ENCODE peak calls at places on chromosomes 13 and 19, in four cellular contexts. W is GM12878, U is GM23338, K is fibroblast of lung. Z is an unnamed sample.

GRCh38 chr13:113155201-113155600 is 3.2 kb upstream of the PROZ start:
- DNase-seq in W (no peak), U (no peak), K (no peak), Z (no peak)

GRCh38 chr13:74087304-74087703 is 46.9 kb downstream of the KLF12 start:
- DNase-seq in W (no peak), U (no peak), K (no peak), Z (no peak)

GRCh38 chr19:16371540-16371986 is 46.9 kb downstream of the KLF2 start:
- DNase-seq in W (peak; percentile 79), U (no peak), K (no peak), Z (no peak)

GRCh38 chr13:52695856-52696255 is 43.2 kb downstream of the SUGT1 start:
- DNase-seq in W (peak; percentile 3), U (no peak), K (peak; percentile 65), Z (peak; percentile 66)

GRCh38 chr19:39112338-39112890 is 13.2 kb upstream of the PAK4 start:
- DNase-seq in W (no peak), U (no peak), K (no peak), Z (peak; percentile 92)

GRCh38 chr13:113560645-113561416 is 23.7 kb upstream of the TFDP1 start:
- DNase-seq in W (no peak), U (no peak), K (no peak), Z (no peak)

GRCh38 chr19:27971071-27971470 is 1241.9 kb downstream of the UQCRFS1 start:
- DNase-seq in W (no peak), U (peak; percentile 73), K (no peak), Z (no peak)

GRCh38 chr13:113758651-113759524 is at the start of gene TMEM255B:
- DNase-seq in W (no peak), U (peak; percentile 83), K (peak; percentile 62), Z (peak; percentile 65)

GRCh38 chr19:10333758-10334339 is 520 bp upstream of the RAVER1 start:
- DNase-seq in W (no peak), U (no peak), K (no peak), Z (no peak)

GRCh38 chr19:15283141-15283885 is 49.0 kb downstream of the BRD4 start:
- DNase-seq in W (no peak), U (no peak), K (peak; percentile 82), Z (peak; percentile 46)

GRCh38 chr19:47421844-47422395 is 2.6 kb upstream of the MEIS3 start:
- DNase-seq in W (no peak), U (peak; percentile 69), K (no peak), Z (no peak)
- H4K20me1 ChIP-seq in W (no peaks in the 10 kb centered on the region), U (no peaks in the 10 kb centered on the region), K (no peaks in the 10 kb centered on the region), Z (no peaks in the 10 kb centered on the region)

GRCh38 chr19:49954933-49955332 is 6.0 kb downstream of the SIGLEC11 start:
- DNase-seq in W (no peak), U (no peak), K (peak; percentile 44), Z (no peak)

GRCh38 chr19:49952475-49952829 is 8.5 kb downstream of the SIGLEC11 start:
- DNase-seq in W (no peak), U (no peak), K (no peak), Z (no peak)

GRCh38 chr19:49953376-49953775 is 7.6 kb downstream of the SIGLEC11 start:
- DNase-seq in W (no peak), U (no peak), K (no peak), Z (no peak)

GRCh38 chr19:49952906-49953305 is 8.1 kb downstream of the SIGLEC11 start:
- DNase-seq in W (no peak), U (no peak), K (no peak), Z (no peak)

GRCh38 chr19:49954092-49954825 is 6.7 kb downstream of the SIGLEC11 start:
- DNase-seq in W (no peak), U (peak; percentile 26), K (peak; percentile 24), Z (no peak)
- H3K4me2 ChIP-seq in W (peak overlapping the region; percentile 28), U (peak overlapping the region; percentile 49), K (peak overlapping the region; percentile 20), Z (no peak overlapping the region)

DNA sequence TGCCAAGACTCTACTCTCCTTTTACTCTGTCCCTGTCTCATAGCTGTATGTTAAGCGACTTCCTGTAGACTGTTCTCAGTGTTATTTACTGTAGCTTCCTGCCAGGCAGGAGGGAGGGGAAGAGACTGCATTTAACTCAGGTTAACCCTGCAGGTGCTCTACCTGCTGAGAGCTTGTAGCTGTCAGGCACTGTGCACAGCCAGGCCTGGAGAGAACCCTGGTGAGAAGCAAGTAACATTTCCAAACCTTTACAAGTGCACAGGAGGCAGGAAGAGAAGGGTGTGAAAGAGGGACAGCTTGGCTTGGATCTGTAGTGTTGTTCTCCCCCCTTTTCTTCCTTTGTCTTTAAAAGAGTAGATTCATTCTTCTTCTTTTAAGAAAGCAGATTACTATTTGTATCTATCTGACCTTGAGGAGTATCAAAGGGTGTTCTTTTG is 167.1 kb downstream of the LMO7 start:
- DNase-seq in W (no peak), U (peak; percentile 85), K (no peak), Z (no peak)
- H3K4me1 ChIP-seq in W (no peaks in the 10 kb centered on the region), U (peaks cover 53% of the 10 kb centered on the region), K (peaks cover 5% of the 10 kb centered on the region), Z (peaks cover 4% of the 10 kb centered on the region)

DNA sequence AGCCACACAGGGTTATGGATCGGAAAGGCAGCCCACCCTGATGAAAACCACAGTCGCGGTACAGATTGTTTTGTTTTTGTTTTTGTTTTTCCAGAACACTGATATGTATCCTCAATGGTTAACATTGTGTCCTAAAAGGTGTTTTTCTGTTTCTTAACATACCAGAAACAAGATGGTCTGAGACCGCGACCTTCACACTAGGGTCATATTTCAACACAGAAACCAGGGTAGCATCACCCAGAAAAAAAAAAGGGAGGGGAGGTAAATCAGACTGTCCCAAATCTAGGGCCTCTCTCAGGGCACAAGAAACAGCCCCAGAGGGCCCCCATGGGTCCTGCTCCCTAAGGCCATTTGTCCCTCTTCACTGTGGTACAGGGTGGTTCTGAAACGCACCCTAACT is 66.5 kb downstream of the INSR start:
- DNase-seq in W (no peak), U (no peak), K (no peak), Z (no peak)
- H4K20me1 ChIP-seq in W (no peaks in the 10 kb centered on the region), U (peaks cover 4% of the 10 kb centered on the region), K (no peaks in the 10 kb centered on the region), Z (no peaks in the 10 kb centered on the region)

DNA sequence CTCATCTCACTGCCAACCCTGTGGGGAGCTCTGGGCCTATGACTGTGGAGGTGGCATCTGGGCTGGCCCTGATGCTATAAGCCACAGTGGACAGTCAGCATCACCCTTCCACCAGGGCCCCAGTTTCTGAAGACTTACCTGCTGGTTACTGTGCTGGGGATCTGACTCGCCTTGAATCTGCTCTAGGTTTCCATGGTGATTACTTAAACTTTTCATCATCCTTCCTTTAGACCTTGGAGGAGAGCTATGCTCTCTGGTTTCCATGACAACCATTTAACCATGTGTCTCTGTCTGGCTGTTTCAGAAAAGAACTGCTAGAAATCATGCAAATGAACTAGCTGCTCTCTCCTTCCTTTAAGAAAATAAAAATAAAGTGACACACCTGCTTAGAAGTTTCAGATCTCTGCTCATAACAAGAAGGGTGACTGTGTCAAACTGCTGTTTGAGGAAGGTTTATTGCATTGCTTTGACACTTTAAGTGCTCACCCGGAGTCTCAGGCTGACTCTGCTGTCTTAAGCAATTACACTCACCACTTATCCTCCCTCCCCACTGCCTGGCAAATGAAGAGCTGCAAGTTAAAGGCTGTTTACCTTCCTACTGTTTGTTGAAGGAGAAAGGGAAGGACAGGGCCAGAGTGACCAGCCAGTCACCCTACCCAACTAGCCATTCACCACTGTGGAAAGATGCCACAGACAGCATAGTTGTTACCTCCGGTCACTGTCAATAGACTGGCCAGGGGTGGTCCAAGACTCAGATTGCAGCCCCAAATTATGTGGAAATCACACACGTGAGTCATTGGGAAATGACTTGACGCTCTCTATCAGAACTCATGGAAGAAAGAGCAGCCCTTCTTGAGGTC is 87.6 kb downstream of the HSPH1 start:
- DNase-seq in W (peak; percentile 89), U (no peak), K (peak; percentile 33), Z (peak; percentile 41)
- H3K4me2 ChIP-seq in W (peak overlapping the region; percentile 67), U (no peak overlapping the region), K (no peak overlapping the region), Z (no peak overlapping the region)

GRCh38 chr13:50596103-50596502 is 247.4 kb downstream of the DLEU7 start:
- DNase-seq in W (no peak), U (no peak), K (no peak), Z (no peak)

GRCh38 chr13:50596776-50597203 is 246.7 kb downstream of the DLEU7 start:
- DNase-seq in W (no peak), U (no peak), K (no peak), Z (no peak)

GRCh38 chr13:50592412-50593145 is 250.9 kb downstream of the DLEU7 start:
- DNase-seq in W (no peak), U (no peak), K (peak; percentile 79), Z (peak; percentile 82)

GRCh38 chr13:50593228-50593627 is 250.3 kb downstream of the DLEU7 start:
- DNase-seq in W (no peak), U (no peak), K (no peak), Z (no peak)

GRCh38 chr13:50594276-50594970 is 249.1 kb downstream of the DLEU7 start:
- DNase-seq in W (peak; percentile 79), U (peak; percentile 48), K (no peak), Z (no peak)
- H3K4me1 ChIP-seq in W (peaks cover 45% of the 10 kb centered on the region), U (peaks cover 15% of the 10 kb centered on the region), K (peaks cover under 1% of the 10 kb centered on the region), Z (peaks cover 28% of the 10 kb centered on the region)

Z was measured in mammary epithelial cell.